ENCODE peak calls at places on chromosomes 11 and 22, in seven cellular contexts. One of them, this sample, is unnamed.

GRCh38 chr22:30335236-30335635 is 8.5 kb upstream of the TBC1D10A start:
- DNase-seq in H9: no peak
- DNase-seq in OCI-LY7: no peak
- DNase-seq in keratinocyte: no peak
- DNase-seq in neural progenitor cell: no peak
- DNase-seq in fibroblast of lung: no peak
- DNase-seq in neuronal stem cell: no peak
- DNase-seq in this sample: no peak

GRCh38 chr22:20299736-20300136 is 20.1 kb downstream of the DGCR6L start:
- DNase-seq in H9: no peak
- DNase-seq in neural progenitor cell: no peak
- DNase-seq in neuronal stem cell: no peak
- DNase-seq in OCI-LY7: no peak
- DNase-seq in fibroblast of lung: no peak
- DNase-seq in keratinocyte: no peak
- DNase-seq in this sample: no peak

GRCh38 chr11:81963018-81963417 is 770.6 kb downstream of the FAM181B start:
- DNase-seq in H9: no peak
- DNase-seq in OCI-LY7: peak; percentile 30
- DNase-seq in neural progenitor cell: no peak
- DNase-seq in neuronal stem cell: no peak
- DNase-seq in fibroblast of lung: peak; percentile 3
- DNase-seq in keratinocyte: no peak
- DNase-seq in this sample: peak; percentile 8

GRCh38 chr22:44752285-44753188 is at the start of gene ARHGAP8:
- DNase-seq in fibroblast of lung: no peak
- DNase-seq in H9: peak; percentile 87
- DNase-seq in neuronal stem cell: no peak
- DNase-seq in neural progenitor cell: peak; percentile 38
- DNase-seq in OCI-LY7: no peak
- DNase-seq in keratinocyte: no peak
- DNase-seq in this sample: peak; percentile 74

GRCh38 chr11:17556999-17557398 is 9.9 kb downstream of the OTOG start:
- DNase-seq in OCI-LY7: no peak
- DNase-seq in fibroblast of lung: no peak
- DNase-seq in H9: no peak
- DNase-seq in neural progenitor cell: no peak
- DNase-seq in neuronal stem cell: no peak
- DNase-seq in keratinocyte: no peak
- DNase-seq in this sample: no peak

GRCh38 chr11:74820763-74821162 is 72.1 kb downstream of the RNF169 start:
- DNase-seq in H9: no peak
- DNase-seq in keratinocyte: peak; percentile 17
- DNase-seq in OCI-LY7: no peak
- DNase-seq in neural progenitor cell: no peak
- DNase-seq in neuronal stem cell: no peak
- DNase-seq in fibroblast of lung: peak; percentile 96
- DNase-seq in this sample: no peak

GRCh38 chr11:72850832-72851231 is 36.6 kb downstream of the ATG16L2 start:
- DNase-seq in fibroblast of lung: no peak
- DNase-seq in neuronal stem cell: no peak
- DNase-seq in H9: no peak
- DNase-seq in neural progenitor cell: no peak
- DNase-seq in keratinocyte: no peak
- DNase-seq in OCI-LY7: no peak
- DNase-seq in this sample: no peak

GRCh38 chr11:112498701-112499100 is 238.0 kb upstream of the PLET1 start:
- DNase-seq in fibroblast of lung: no peak
- DNase-seq in H9: no peak
- DNase-seq in OCI-LY7: no peak
- DNase-seq in neural progenitor cell: no peak
- DNase-seq in neuronal stem cell: no peak
- DNase-seq in keratinocyte: no peak
- DNase-seq in this sample: no peak

GRCh38 chr11:110720646-110721283 is 8.5 kb upstream of the ARHGAP20 start:
- DNase-seq in neural progenitor cell: no peak
- DNase-seq in H9: no peak
- DNase-seq in OCI-LY7: no peak
- DNase-seq in keratinocyte: no peak
- DNase-seq in fibroblast of lung: no peak
- DNase-seq in neuronal stem cell: no peak
- DNase-seq in this sample: no peak

GRCh38 chr11:57237204-57237681 is at the start of gene APLNR:
- DNase-seq in neuronal stem cell: no peak
- DNase-seq in OCI-LY7: no peak
- DNase-seq in H9: peak; percentile 60
- DNase-seq in neural progenitor cell: peak; percentile 42
- DNase-seq in keratinocyte: no peak
- DNase-seq in fibroblast of lung: no peak
- DNase-seq in this sample: no peak

GRCh38 chr22:47163481-47163875 is 401.0 kb downstream of the TBC1D22A start:
- DNase-seq in H9: peak; percentile 17
- DNase-seq in neural progenitor cell: no peak
- DNase-seq in neuronal stem cell: no peak
- DNase-seq in keratinocyte: no peak
- DNase-seq in OCI-LY7: no peak
- DNase-seq in fibroblast of lung: no peak
- DNase-seq in this sample: no peak

GRCh38 chr11:1044160-1044559 is 7.6 kb upstream of the MUC6 start:
- DNase-seq in keratinocyte: no peak
- DNase-seq in neural progenitor cell: no peak
- DNase-seq in OCI-LY7: no peak
- DNase-seq in neuronal stem cell: no peak
- DNase-seq in H9: no peak
- DNase-seq in fibroblast of lung: no peak
- DNase-seq in this sample: no peak
- H2AFZ ChIP-seq in keratinocyte: no peak overlapping the region
- H2AFZ ChIP-seq in neural progenitor cell: no peak overlapping the region
- H2AFZ ChIP-seq in OCI-LY7: no peak overlapping the region
- H2AFZ ChIP-seq in neuronal stem cell: no peak overlapping the region
- H2AFZ ChIP-seq in H9: no peak overlapping the region
- H2AFZ ChIP-seq in fibroblast of lung: no peak overlapping the region
- H2AFZ ChIP-seq in this sample: no peak overlapping the region

GRCh38 chr11:331332-332060 is 10.8 kb upstream of the IFITM3 start:
- DNase-seq in neural progenitor cell: no peak
- DNase-seq in neuronal stem cell: no peak
- DNase-seq in fibroblast of lung: no peak
- DNase-seq in keratinocyte: no peak
- DNase-seq in H9: peak; percentile 27
- DNase-seq in OCI-LY7: peak; percentile 78
- DNase-seq in this sample: no peak

GRCh38 chr11:335779-336665 is 15.4 kb upstream of the IFITM3 start:
- DNase-seq in neural progenitor cell: peak; percentile 55
- DNase-seq in OCI-LY7: peak; percentile 43
- DNase-seq in keratinocyte: no peak
- DNase-seq in neuronal stem cell: no peak
- DNase-seq in fibroblast of lung: no peak
- DNase-seq in H9: no peak
- DNase-seq in this sample: no peak

GRCh38 chr11:332651-333480 is 12.2 kb upstream of the IFITM3 start:
- DNase-seq in fibroblast of lung: no peak
- DNase-seq in neuronal stem cell: no peak
- DNase-seq in OCI-LY7: peak; percentile 72
- DNase-seq in H9: peak; percentile 23
- DNase-seq in keratinocyte: no peak
- DNase-seq in neural progenitor cell: no peak
- DNase-seq in this sample: no peak

GRCh38 chr11:336666-337002 is 16.0 kb upstream of the IFITM3 start:
- DNase-seq in neural progenitor cell: no peak
- DNase-seq in keratinocyte: no peak
- DNase-seq in OCI-LY7: no peak
- DNase-seq in fibroblast of lung: no peak
- DNase-seq in neuronal stem cell: no peak
- DNase-seq in H9: no peak
- DNase-seq in this sample: no peak

DNA sequence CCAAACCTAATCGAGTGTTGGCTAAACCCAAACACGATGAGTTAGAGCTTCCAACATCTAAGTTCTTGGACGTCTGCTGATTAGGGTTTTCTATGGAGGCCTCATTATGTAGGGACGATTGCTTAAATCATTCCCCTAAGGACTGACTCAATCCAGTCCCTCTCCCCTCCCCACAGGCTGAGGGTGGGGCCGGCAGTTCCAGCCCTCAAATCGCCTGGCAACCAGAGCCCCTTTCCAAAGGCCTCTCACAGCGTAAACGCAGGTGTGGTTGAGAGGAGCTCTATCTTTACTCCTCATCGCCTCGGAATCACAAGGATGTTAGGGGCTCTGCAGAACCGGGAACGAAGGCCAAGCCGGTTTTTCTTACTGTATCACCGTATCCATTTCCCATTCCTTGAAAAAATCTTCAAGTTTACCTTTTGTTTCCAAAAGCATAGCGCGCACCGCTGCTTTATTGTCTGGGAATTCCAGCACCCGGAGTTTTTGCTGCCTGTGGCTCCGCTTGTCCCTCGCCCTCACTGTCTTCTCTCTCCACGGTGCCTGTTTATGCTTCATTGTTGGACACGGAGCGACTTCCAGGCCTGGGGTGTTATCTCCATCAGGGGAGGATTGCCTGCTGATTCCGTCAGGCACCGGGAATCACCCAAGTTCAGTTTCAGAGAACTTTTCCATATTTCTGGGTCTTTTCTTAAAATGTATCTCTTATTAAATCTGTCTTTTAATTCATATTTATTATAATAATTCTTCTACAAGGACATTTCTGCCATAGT is 13.8 kb upstream of the IFITM3 start:
- DNase-seq in keratinocyte: no peak
- DNase-seq in H9: peak; percentile 90
- DNase-seq in neuronal stem cell: no peak
- DNase-seq in OCI-LY7: no peak
- DNase-seq in fibroblast of lung: peak; percentile 55
- DNase-seq in neural progenitor cell: peak; percentile 83
- DNase-seq in this sample: no peak
- H2AFZ ChIP-seq in keratinocyte: peak overlapping the region; percentile 53
- H2AFZ ChIP-seq in H9: no peak overlapping the region
- H2AFZ ChIP-seq in neuronal stem cell: peak overlapping the region; percentile 70
- H2AFZ ChIP-seq in OCI-LY7: no peak overlapping the region
- H2AFZ ChIP-seq in fibroblast of lung: no peak overlapping the region
- H2AFZ ChIP-seq in neural progenitor cell: peak overlapping the region; percentile 75
- H2AFZ ChIP-seq in this sample: no peak overlapping the region

GRCh38 chr11:9568161-9568853 is 5.2 kb upstream of the WEE1 start:
- DNase-seq in fibroblast of lung: no peak
- DNase-seq in neural progenitor cell: no peak
- DNase-seq in neuronal stem cell: no peak
- DNase-seq in keratinocyte: no peak
- DNase-seq in OCI-LY7: no peak
- DNase-seq in H9: no peak
- DNase-seq in this sample: no peak

GRCh38 chr11:9570313-9570712 is 3.2 kb upstream of the WEE1 start:
- DNase-seq in neural progenitor cell: no peak
- DNase-seq in H9: no peak
- DNase-seq in fibroblast of lung: no peak
- DNase-seq in OCI-LY7: no peak
- DNase-seq in neuronal stem cell: no peak
- DNase-seq in keratinocyte: no peak
- DNase-seq in this sample: no peak

GRCh38 chr11:9569588-9570164 is 3.8 kb upstream of the WEE1 start:
- DNase-seq in OCI-LY7: no peak
- DNase-seq in keratinocyte: no peak
- DNase-seq in fibroblast of lung: no peak
- DNase-seq in H9: no peak
- DNase-seq in neural progenitor cell: no peak
- DNase-seq in neuronal stem cell: no peak
- DNase-seq in this sample: no peak

GRCh38 chr11:9567401-9567800 is 6.1 kb upstream of the WEE1 start:
- DNase-seq in neural progenitor cell: no peak
- DNase-seq in fibroblast of lung: no peak
- DNase-seq in keratinocyte: no peak
- DNase-seq in H9: no peak
- DNase-seq in neuronal stem cell: no peak
- DNase-seq in OCI-LY7: no peak
- DNase-seq in this sample: no peak

DNA sequence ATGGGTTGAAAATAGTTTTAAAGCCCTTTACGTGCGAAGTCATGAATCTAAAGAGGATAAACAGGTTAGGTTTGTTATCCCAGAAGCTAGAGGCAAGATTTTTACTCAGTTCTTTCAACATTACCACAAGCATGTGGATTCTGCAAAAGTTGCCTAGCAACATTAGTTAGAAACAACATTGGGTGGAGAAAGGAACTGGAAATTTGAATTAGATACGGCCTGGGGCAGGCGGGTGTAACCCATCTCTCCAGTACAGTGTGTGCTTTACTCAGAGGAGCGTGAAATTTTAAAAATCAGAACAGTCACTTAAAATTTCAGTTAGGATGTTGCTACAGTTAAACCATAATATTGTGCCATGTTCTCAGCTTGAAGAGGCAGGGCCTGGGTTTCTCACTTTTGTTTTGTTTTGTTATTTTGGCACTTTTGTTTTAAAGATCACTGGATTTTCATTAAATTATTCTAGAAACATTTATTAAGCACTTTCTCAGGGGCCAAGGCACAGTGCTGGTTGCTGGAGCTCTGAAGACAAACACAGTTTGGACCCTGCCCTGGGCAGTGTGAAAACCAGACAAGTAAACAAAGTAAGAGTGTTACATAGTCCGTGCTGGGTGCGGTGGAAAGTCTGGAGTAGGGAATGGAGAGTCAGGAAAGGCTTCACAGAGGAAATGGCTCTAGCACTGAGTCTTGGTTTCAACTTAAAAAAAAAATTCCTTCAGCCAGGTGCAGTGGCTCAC is 4.4 kb upstream of the WEE1 start:
- DNase-seq in OCI-LY7: peak; percentile 63
- DNase-seq in neuronal stem cell: no peak
- DNase-seq in keratinocyte: peak; percentile 74
- DNase-seq in neural progenitor cell: peak; percentile 14
- DNase-seq in H9: peak; percentile 71
- DNase-seq in fibroblast of lung: peak; percentile 91
- DNase-seq in this sample: peak; percentile 44
- H2AFZ ChIP-seq in OCI-LY7: peak overlapping the region; percentile 55
- H2AFZ ChIP-seq in neuronal stem cell: peak overlapping the region; percentile 65
- H2AFZ ChIP-seq in keratinocyte: no peak overlapping the region
- H2AFZ ChIP-seq in neural progenitor cell: peak overlapping the region; percentile 70
- H2AFZ ChIP-seq in H9: no peak overlapping the region
- H2AFZ ChIP-seq in fibroblast of lung: no peak overlapping the region
- H2AFZ ChIP-seq in this sample: peak overlapping the region; percentile 54

GRCh38 chr11:61162092-61162935 is 1.1 kb upstream of the VPS37C start:
- DNase-seq in H9: no peak
- DNase-seq in OCI-LY7: peak; percentile 24
- DNase-seq in fibroblast of lung: peak; percentile 41
- DNase-seq in keratinocyte: peak; percentile 57
- DNase-seq in neuronal stem cell: no peak
- DNase-seq in neural progenitor cell: no peak
- DNase-seq in this sample: peak; percentile 56

GRCh38 chr11:61161190-61162091 is at the start of gene VPS37C:
- DNase-seq in neural progenitor cell: peak; percentile 95
- DNase-seq in fibroblast of lung: peak; percentile 81
- DNase-seq in H9: peak; percentile 89
- DNase-seq in keratinocyte: peak; percentile 58
- DNase-seq in neuronal stem cell: peak; percentile 91
- DNase-seq in OCI-LY7: peak; percentile 92
- DNase-seq in this sample: peak; percentile 98

GRCh38 chr11:61160487-61161189 is 588 bp downstream of the VPS37C start:
- DNase-seq in OCI-LY7: no peak
- DNase-seq in fibroblast of lung: peak; percentile 21
- DNase-seq in keratinocyte: no peak
- DNase-seq in neural progenitor cell: no peak
- DNase-seq in H9: no peak
- DNase-seq in neuronal stem cell: no peak
- DNase-seq in this sample: no peak

GRCh38 chr11:61157743-61158142 is 3.5 kb downstream of the VPS37C start:
- DNase-seq in fibroblast of lung: no peak
- DNase-seq in H9: no peak
- DNase-seq in neuronal stem cell: no peak
- DNase-seq in neural progenitor cell: no peak
- DNase-seq in OCI-LY7: peak; percentile 32
- DNase-seq in keratinocyte: no peak
- DNase-seq in this sample: no peak

GRCh38 chr11:61158691-61159381 is 2.4 kb downstream of the VPS37C start:
- DNase-seq in H9: no peak
- DNase-seq in neural progenitor cell: no peak
- DNase-seq in fibroblast of lung: peak; percentile 77
- DNase-seq in keratinocyte: no peak
- DNase-seq in neuronal stem cell: no peak
- DNase-seq in OCI-LY7: no peak
- DNase-seq in this sample: no peak
- H2AFZ ChIP-seq in H9: no peak overlapping the region
- H2AFZ ChIP-seq in neural progenitor cell: no peak overlapping the region
- H2AFZ ChIP-seq in fibroblast of lung: no peak overlapping the region
- H2AFZ ChIP-seq in keratinocyte: no peak overlapping the region
- H2AFZ ChIP-seq in neuronal stem cell: no peak overlapping the region
- H2AFZ ChIP-seq in OCI-LY7: no peak overlapping the region
- H2AFZ ChIP-seq in this sample: no peak overlapping the region

This sample was measured in SK-N-SH.